ENCODE peak calls at places on chromosomes 11 and 22, in five cellular contexts. O, B, G, I and Z are unnamed samples.

GRCh38 chr11:125070699-125071254 is 7.7 kb downstream of the SLC37A2 start:
- ATAC-seq in G (peak; percentile 79), B (no peak), O (peak; percentile 89), I (peak; percentile 72), Z (peak; percentile 71)

GRCh38 chr11:130023204-130023603 is 20.6 kb upstream of the PRDM10 start:
- ATAC-seq in B (no peak), I (no peak), G (no peak), O (no peak), Z (no peak)

GRCh38 chr11:80083561-80083960 is 642.7 kb upstream of the TENM4 start:
- ATAC-seq in B (peak; percentile 34), G (no peak), I (no peak), O (no peak), Z (no peak)

GRCh38 chr11:93225642-93226041 is 27.9 kb upstream of the SLC36A4 start:
- ATAC-seq in B (no peak), G (no peak), I (no peak), O (no peak), Z (no peak)

GRCh38 chr22:30175743-30176288 is 70.7 kb downstream of the LIF start:
- ATAC-seq in O (no peak), B (no peak), G (no peak), I (no peak), Z (no peak)

GRCh38 chr22:29890760-29891159 is 7.8 kb downstream of the MTMR3 start:
- ATAC-seq in B (no peak), I (no peak), O (no peak), G (no peak), Z (no peak)

GRCh38 chr11:84969103-84969502 is 658.0 kb downstream of the DLG2 start:
- ATAC-seq in G (no peak), O (no peak), I (no peak), B (peak; percentile 52), Z (no peak)

GRCh38 chr11:331332-332060 is 10.8 kb upstream of the IFITM3 start:
- ATAC-seq in G (no peak), B (no peak), O (no peak), I (no peak), Z (no peak)

GRCh38 chr11:2002042-2002776 is 4.6 kb upstream of the H19 start:
- ATAC-seq in B (no peak), G (peak; percentile 48), I (peak; percentile 40), O (peak; percentile 54), Z (peak; percentile 39)

GRCh38 chr11:88345408-88345807 is 7.9 kb upstream of the CTSC start:
- ATAC-seq in B (no peak), I (peak; percentile 74), G (peak; percentile 74), O (no peak), Z (peak; percentile 82)

GRCh38 chr11:43989162-43989961 is 46.9 kb downstream of the C11orf96 start:
- ATAC-seq in B (peak; percentile 63), G (no peak), O (peak; percentile 39), I (no peak), Z (no peak)

GRCh38 chr22:35023692-35024363 is 42.1 kb upstream of the ISX start:
- ATAC-seq in I (no peak), O (peak; percentile 82), B (peak; percentile 91), G (no peak), Z (peak; percentile 17)

GRCh38 chr11:9160166-9160565 is 68.8 kb upstream of the SCUBE2 start:
- ATAC-seq in B (no peak), G (peak; percentile 74), I (no peak), O (no peak), Z (peak; percentile 47)

GRCh38 chr11:9320047-9320446 is 5.7 kb upstream of the TMEM41B start:
- ATAC-seq in B (no peak), O (no peak), G (peak; percentile 61), I (no peak), Z (no peak)

GRCh38 chr11:121716060-121716459 is 263.3 kb upstream of the SORL1-AS1 start:
- ATAC-seq in B (peak; percentile 34), O (no peak), I (no peak), G (no peak), Z (no peak)

GRCh38 chr22:38299001-38299651 is 18.1 kb downstream of the CSNK1E start:
- ATAC-seq in G (no peak), B (no peak), O (no peak), I (no peak), Z (no peak)

GRCh38 chr11:34075178-34075820 is 23.8 kb downstream of the CAPRIN1 start:
- ATAC-seq in B (no peak), G (no peak), I (no peak), O (no peak), Z (no peak)

GRCh38 chr11:115555336-115556090 is 51.3 kb upstream of the CADM1 start:
- ATAC-seq in B (no peak), O (no peak), G (no peak), I (no peak), Z (no peak)